ENCODE peak calls at places on chromosomes 16 and 17, in four cellular contexts. I is AG04450; G is uterus; Y is naive thymus-derived CD4-positive, alpha-beta T cell. C is an unnamed sample.

GRCh38 chr17:44354582-44355309 is 8.9 kb downstream of the FAM171A2 start:
- DNase-seq in Y (peak; percentile 59), G (no peak), I (no peak), C (peak; percentile 24)

GRCh38 chr16:86167061-86167460 is 268.1 kb downstream of the IRF8 start:
- DNase-seq in I (no peak), Y (no peak), G (no peak), C (no peak)

GRCh38 chr17:76451480-76451879 is 1.5 kb downstream of the UBE2O start:
- DNase-seq in G (no peak), Y (no peak), I (no peak), C (no peak)

GRCh38 chr17:17228521-17229279 is 8.3 kb downstream of the FLCN start:
- DNase-seq in I (no peak), Y (no peak), G (no peak), C (no peak)

GRCh38 chr16:3444032-3444388 is 530 bp downstream of the NAA60 start:
- DNase-seq in I (peak; percentile 38), Y (peak; percentile 44), G (no peak), C (peak; percentile 30)

GRCh38 chr17:29929006-29929543 is 953 bp downstream of the SSH2 start:
- DNase-seq in G (peak; percentile 20), Y (no peak), I (no peak), C (no peak)

GRCh38 chr16:56013962-56014552 is 138.9 kb upstream of the CES5A start:
- DNase-seq in Y (peak; percentile 26), G (no peak), I (no peak), C (peak; percentile 11)

GRCh38 chr17:72794152-72794551 is 298.3 kb downstream of the SLC39A11 start:
- DNase-seq in G (no peak), Y (no peak), I (no peak), C (no peak)

GRCh38 chr17:49836111-49837030 is 11.5 kb downstream of the TAC4 start:
- DNase-seq in G (no peak), Y (no peak), I (no peak), C (no peak)

GRCh38 chr16:69100046-69100765 is 5.2 kb upstream of the HAS3 start:
- DNase-seq in I (no peak), Y (no peak), G (no peak), C (no peak)
- H3K4me3 ChIP-seq in I (no peak overlapping the region), Y (no peak overlapping the region), G (no peak overlapping the region), C (no peak overlapping the region)

GRCh38 chr17:7174603-7175362 is 4.4 kb downstream of the ASGR1 start:
- DNase-seq in I (no peak), Y (no peak), G (no peak), C (no peak)

GRCh38 chr17:7176870-7177209 is 2.3 kb downstream of the ASGR1 start:
- DNase-seq in G (no peak), I (no peak), Y (no peak), C (no peak)

GRCh38 chr17:7177210-7177953 is 1.8 kb downstream of the ASGR1 start:
- DNase-seq in Y (peak; percentile 67), I (peak; percentile 37), G (peak; percentile 64), C (peak; percentile 40)

GRCh38 chr17:7175363-7175733 is 3.8 kb downstream of the ASGR1 start:
- DNase-seq in Y (no peak), I (no peak), G (no peak), C (no peak)

DNA sequence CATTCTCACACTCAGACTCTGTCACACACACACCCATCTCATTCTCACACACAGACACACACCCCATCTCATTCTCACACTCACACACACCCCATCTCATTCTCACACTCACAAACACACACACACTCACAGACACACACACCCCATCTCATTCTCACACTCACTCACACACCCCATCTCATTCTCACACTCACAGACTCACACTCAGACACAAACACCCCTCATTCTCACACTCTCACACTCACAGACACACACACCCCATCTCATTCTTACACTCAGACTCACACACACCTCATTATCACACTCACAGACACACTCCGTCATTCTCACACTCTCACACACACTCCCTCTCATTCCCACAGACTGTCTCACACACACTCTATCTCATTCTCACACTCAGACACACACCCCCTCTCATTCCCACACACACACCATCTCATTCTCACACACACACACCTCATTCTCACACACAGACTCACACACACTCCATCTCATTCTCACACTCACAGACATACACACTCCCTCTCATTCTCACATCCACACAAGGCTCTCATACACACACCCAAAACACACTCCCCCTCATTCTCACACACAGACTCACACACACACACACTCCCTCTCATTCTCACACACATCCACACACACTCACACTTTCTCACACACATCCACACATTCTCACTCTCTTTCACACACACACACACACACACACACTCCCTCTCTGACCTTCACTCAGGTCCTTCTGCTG is 2.9 kb downstream of the ASGR1 start:
- DNase-seq in I (no peak), G (no peak), Y (no peak), C (no peak)
- H3K4me3 ChIP-seq in I (no peak overlapping the region), G (no peak overlapping the region), Y (no peak overlapping the region), C (no peak overlapping the region)

DNA sequence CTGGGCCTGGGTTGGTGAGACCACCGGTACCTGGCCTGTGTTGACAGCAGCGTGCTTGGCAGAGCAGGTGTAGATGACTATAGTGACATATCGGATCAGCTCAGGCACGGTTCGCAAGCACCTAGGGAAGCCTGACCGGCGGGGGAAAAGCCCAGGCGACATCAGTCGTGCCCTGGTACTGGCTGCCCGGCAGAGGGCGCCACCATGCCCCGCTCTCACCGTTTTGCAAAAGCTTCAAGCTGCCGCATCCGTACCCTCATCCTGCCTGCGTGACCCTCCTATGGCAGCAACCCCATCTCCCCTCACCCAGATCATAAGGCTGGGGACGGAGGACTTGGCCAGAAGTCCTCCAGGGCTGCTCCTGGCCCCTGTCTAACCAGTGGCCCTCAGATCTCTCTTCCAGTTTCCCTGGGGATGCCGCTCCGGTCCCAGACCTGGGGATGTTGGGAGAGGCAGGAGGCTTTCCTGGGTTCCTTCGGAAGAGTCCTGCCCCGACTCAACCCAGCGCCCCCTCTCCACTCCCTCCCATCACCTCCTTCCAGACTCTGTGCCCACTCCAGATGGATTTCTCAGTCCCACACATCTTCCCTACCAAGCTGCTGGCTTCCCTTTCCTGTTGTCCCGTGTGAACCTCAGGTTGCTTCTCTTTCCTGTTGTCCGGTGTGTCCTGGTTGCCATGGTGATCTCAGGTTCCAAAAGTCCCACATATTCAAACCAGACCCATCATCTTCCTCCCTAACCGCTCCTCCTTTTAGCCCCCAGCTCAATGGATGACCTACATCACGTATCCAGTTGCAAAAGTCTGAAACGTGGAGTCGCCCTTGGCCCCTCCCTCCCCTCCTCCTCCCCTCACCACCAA is 13.7 kb downstream of the ALOX12B start:
- DNase-seq in G (no peak), I (no peak), Y (peak; percentile 86), C (no peak)
- H3K4me3 ChIP-seq in G (no peak overlapping the region), I (no peak overlapping the region), Y (peak overlapping the region; percentile 49), C (no peak overlapping the region)

GRCh38 chr16:68460067-68460466 is 11.8 kb upstream of the SMPD3 start:
- DNase-seq in I (no peak), Y (no peak), G (no peak), C (no peak)

GRCh38 chr16:68458551-68458950 is 10.2 kb upstream of the SMPD3 start:
- DNase-seq in G (no peak), Y (no peak), I (no peak), C (no peak)

GRCh38 chr16:68459457-68459856 is 11.1 kb upstream of the SMPD3 start:
- DNase-seq in G (no peak), I (no peak), Y (no peak), C (no peak)

GRCh38 chr16:68455631-68456030 is 7.3 kb upstream of the SMPD3 start:
- DNase-seq in Y (no peak), G (no peak), I (no peak), C (no peak)

GRCh38 chr16:68458101-68458500 is 9.8 kb upstream of the SMPD3 start:
- DNase-seq in I (no peak), Y (no peak), G (no peak), C (no peak)
- H3K4me3 ChIP-seq in I (no peak overlapping the region), Y (no peak overlapping the region), G (no peak overlapping the region), C (no peak overlapping the region)

C was measured in HL-60.